ENCODE peak calls at places on chromosomes 4 and X, in five cellular contexts. I, E, U, M and C are unnamed samples.

GRCh38 chrX:2430265-2430825 is 70.4 kb downstream of the DHRSX start:
- DNase-seq in E (no peak), I (peak; percentile 19), U (no peak), M (no peak), C (no peak)

GRCh38 chr4:102299708-102300107 is 45.6 kb downstream of the SLC39A8 start:
- DNase-seq in E (no peak), M (peak; percentile 2), U (peak; percentile 21), I (no peak), C (peak; percentile 11)

GRCh38 chr4:98232202-98232601 is 29.0 kb upstream of the RAP1GDS1 start:
- DNase-seq in E (no peak), I (no peak), U (no peak), M (no peak), C (no peak)

GRCh38 chrX:148600131-148600530 is 99.7 kb downstream of the AFF2 start:
- DNase-seq in I (no peak), M (no peak), U (no peak), E (no peak), C (no peak)

GRCh38 chr4:41930139-41930831 is 4.9 kb upstream of the TMEM33 start:
- DNase-seq in I (no peak), M (no peak), E (no peak), U (no peak), C (no peak)

GRCh38 chr4:26252349-26252748 is 68.5 kb upstream of the RBPJ start:
- DNase-seq in M (no peak), U (no peak), E (no peak), I (no peak), C (no peak)

GRCh38 chr4:116752027-116752426 is 333.3 kb downstream of the TRAM1L1 start:
- DNase-seq in E (no peak), U (no peak), M (no peak), I (no peak), C (no peak)

GRCh38 chr4:142331646-142332045 is 514.5 kb downstream of the INPP4B start:
- DNase-seq in I (no peak), E (no peak), U (no peak), M (no peak), C (no peak)

GRCh38 chrX:39630344-39630743 is 467.4 kb downstream of the BCOR start:
- DNase-seq in U (no peak), M (no peak), I (no peak), E (no peak), C (no peak)

GRCh38 chrX:101740642-101741041 is 81.0 kb upstream of the ARMCX2 start:
- DNase-seq in U (no peak), I (no peak), M (no peak), E (no peak), C (no peak)

GRCh38 chrX:2409796-2410195 is 91.0 kb downstream of the DHRSX start:
- DNase-seq in I (no peak), E (no peak), U (no peak), M (no peak), C (no peak)

GRCh38 chr4:187608001-187608421 is 387.6 kb upstream of the ZFP42 start:
- DNase-seq in E (no peak), U (no peak), I (no peak), M (no peak), C (no peak)

GRCh38 chrX:70497026-70497425 is 52.4 kb downstream of the DLG3 start:
- DNase-seq in M (no peak), U (no peak), I (no peak), E (no peak), C (no peak)

GRCh38 chr4:4852591-4853362 is 6.7 kb upstream of the MSX1 start:
- DNase-seq in U (no peak), M (no peak), E (no peak), I (no peak), C (peak; percentile 92)

GRCh38 chrX:67543818-67544217 is at the start of gene AR:
- DNase-seq in E (peak; percentile 56), U (no peak), I (peak; percentile 55), M (no peak), C (peak; percentile 71)

GRCh38 chrX:94400488-94400887 is 726.5 kb downstream of the FAM133A start:
- DNase-seq in M (no peak), I (no peak), U (no peak), E (no peak), C (no peak)

GRCh38 chr4:22444813-22445212 is 71.1 kb downstream of the ADGRA3 start:
- DNase-seq in I (no peak), M (no peak), E (no peak), U (no peak), C (no peak)
- H3K36me3 ChIP-seq in I (no peaks in the 10 kb centered on the region), M (no peaks in the 10 kb centered on the region), E (peaks cover 66% of the 10 kb centered on the region), U (no peaks in the 10 kb centered on the region), C (peaks cover 7% of the 10 kb centered on the region)

GRCh38 chrX:95919605-95920004 is 765.0 kb upstream of the DIAPH2 start:
- DNase-seq in E (no peak), M (no peak), I (no peak), U (no peak), C (no peak)
- H3K27me3 ChIP-seq in E (no peaks in the 10 kb centered on the region), M (no peaks in the 10 kb centered on the region), I (peaks cover 19% of the 10 kb centered on the region), U (no peaks in the 10 kb centered on the region), C (no peaks in the 10 kb centered on the region)

GRCh38 chr4:3212391-3213100 is 36.4 kb upstream of the MSANTD1 start:
- DNase-seq in E (no peak), U (no peak), I (no peak), M (no peak), C (no peak)
- H3K36me3 ChIP-seq in E (peaks cover 93% of the 10 kb centered on the region), U (peaks cover 58% of the 10 kb centered on the region), I (peaks cover 55% of the 10 kb centered on the region), M (peaks cover 55% of the 10 kb centered on the region), C (peaks cover 43% of the 10 kb centered on the region)

GRCh38 chr4:166077782-166078181 is 204.7 kb downstream of the TLL1 start:
- DNase-seq in E (no peak), M (no peak), I (no peak), U (no peak), C (no peak)
- H3K27me3 ChIP-seq in E (no peaks in the 10 kb centered on the region), M (no peaks in the 10 kb centered on the region), I (no peaks in the 10 kb centered on the region), U (no peaks in the 10 kb centered on the region), C (no peaks in the 10 kb centered on the region)

DNA sequence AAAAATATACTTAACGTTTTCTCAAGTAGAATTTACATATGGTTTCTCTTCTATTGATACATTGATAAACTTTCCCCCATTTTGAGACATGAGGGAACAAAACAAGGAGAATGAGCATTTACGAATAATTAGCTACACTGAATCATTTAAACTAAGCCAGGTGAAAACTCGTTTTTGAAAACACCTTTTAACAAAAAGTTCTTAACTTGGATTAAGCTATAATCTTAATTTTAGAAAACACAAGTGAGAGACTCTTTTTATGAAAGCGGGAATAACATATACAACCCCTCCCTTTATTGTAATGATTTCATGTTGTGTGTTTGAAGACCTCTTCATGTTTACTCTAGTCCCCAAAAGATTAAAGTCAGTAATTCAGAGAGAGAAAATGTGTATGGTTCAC is 20.1 kb downstream of the PDLIM3 start:
- DNase-seq in M (no peak), I (no peak), U (no peak), E (no peak), C (no peak)
- H3K36me3 ChIP-seq in M (no peaks in the 10 kb centered on the region), I (no peaks in the 10 kb centered on the region), U (no peaks in the 10 kb centered on the region), E (no peaks in the 10 kb centered on the region), C (no peaks in the 10 kb centered on the region)

DNA sequence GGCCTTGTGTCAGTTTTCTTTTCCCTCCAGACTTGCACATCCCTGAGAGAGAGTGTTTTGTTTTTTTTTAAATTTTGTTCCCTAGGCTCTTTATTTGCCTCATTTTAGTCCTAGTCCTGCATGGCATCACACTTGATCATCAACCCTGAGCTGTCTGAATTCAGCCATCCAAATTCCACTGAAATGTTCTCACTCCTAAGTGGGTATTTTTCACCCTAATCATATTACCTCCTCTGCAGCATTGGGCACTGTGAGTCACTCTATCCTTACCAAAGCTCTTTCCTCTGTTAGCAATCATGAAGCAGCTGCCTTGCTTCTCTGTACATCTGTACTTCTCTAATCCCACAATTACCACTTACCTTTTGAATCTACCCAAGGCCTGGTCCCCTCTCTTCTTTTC is 356.6 kb upstream of the MAGEB2 start:
- DNase-seq in M (no peak), E (no peak), I (no peak), U (no peak), C (no peak)
- H3K27me3 ChIP-seq in M (no peaks in the 10 kb centered on the region), E (no peaks in the 10 kb centered on the region), I (no peaks in the 10 kb centered on the region), U (no peaks in the 10 kb centered on the region), C (no peaks in the 10 kb centered on the region)